ENCODE peak calls at places on chromosomes 12 and 14, in five cellular contexts. K is left ventricle myocardium inferior, V is HCT116, X is A549, H is astrocyte. W is an unnamed sample.

GRCh38 chr12:83092101-83092500 is 405.4 kb downstream of the TMTC2 start:
- DNase-seq in K (no peak), V (no peak), X (no peak), H (no peak), W (no peak)

GRCh38 chr12:24307716-24308335 is 358.4 kb upstream of the SOX5 start:
- DNase-seq in K (no peak), V (no peak), X (no peak), H (no peak), W (no peak)

GRCh38 chr12:54007538-54008259 is 1.1 kb upstream of the HOXC8 start:
- DNase-seq in K (no peak), V (no peak), X (no peak), H (no peak), W (no peak)

GRCh38 chr14:70882771-70883492 is 24.3 kb upstream of the PCNX1 start:
- DNase-seq in K (no peak), V (no peak), X (no peak), H (peak), W (peak)

GRCh38 chr12:10068634-10069033 is 30.2 kb downstream of the CLEC1A start:
- DNase-seq in K (no peak), V (no peak), X (no peak), H (no peak), W (no peak)

GRCh38 chr12:49777800-49778748 is 36.7 kb downstream of the TMBIM6 start:
- DNase-seq in K (peak), V (peak), X (peak), H (peak), W (peak)

GRCh38 chr12:32843528-32844095 is 53.0 kb downstream of the PKP2 start:
- DNase-seq in K (no peak), V (no peak), X (no peak), H (peak), W (peak)

GRCh38 chr12:94649349-94650142 is 811 bp downstream of the TMCC3 start:
- DNase-seq in K (peak), V (no peak), X (peak), H (peak), W (peak)

GRCh38 chr12:124680863-124681778 is 113.7 kb upstream of the NCOR2 start:
- DNase-seq in K (peak), V (peak), X (peak), H (peak), W (peak)

GRCh38 chr12:127774828-127775227 is 492.1 kb upstream of the TMEM132C start:
- DNase-seq in K (no peak), V (no peak), X (no peak), H (peak), W (no peak)

GRCh38 chr12:27163048-27163715 is 80.8 kb upstream of the C12orf71 start:
- DNase-seq in K (no peak), V (no peak), X (no peak), H (peak), W (peak)

GRCh38 chr14:97177016-97177415 is 379.8 kb downstream of the VRK1 start:
- DNase-seq in K (no peak), V (peak), X (peak), H (no peak), W (peak)

GRCh38 chr12:90908465-90908864 is 46.5 kb downstream of the CCER1 start:
- DNase-seq in K (no peak), V (no peak), X (peak), H (peak), W (peak)

GRCh38 chr14:79332504-79333197 is 878.7 kb downstream of the DIO2 start:
- DNase-seq in K (no peak), V (no peak), X (no peak), H (peak), W (no peak)
- H3K4me3 ChIP-seq in K (no peak), V (no peak), X (no peak), H (no peak), W (no peak)

GRCh38 chr12:15924956-15925355 is 13.8 kb downstream of the DERA start:
- DNase-seq in K (no peak), V (no peak), X (no peak), H (no peak), W (no peak)

GRCh38 chr12:15932975-15933374 is 21.8 kb downstream of the DERA start:
- DNase-seq in K (no peak), V (no peak), X (no peak), H (no peak), W (no peak)

GRCh38 chr12:15928345-15928744 is 17.2 kb downstream of the DERA start:
- DNase-seq in K (no peak), V (no peak), X (peak), H (peak), W (peak)

GRCh38 chr12:15931590-15932053 is 20.5 kb downstream of the DERA start:
- DNase-seq in K (no peak), V (no peak), X (peak), H (no peak), W (no peak)

DNA sequence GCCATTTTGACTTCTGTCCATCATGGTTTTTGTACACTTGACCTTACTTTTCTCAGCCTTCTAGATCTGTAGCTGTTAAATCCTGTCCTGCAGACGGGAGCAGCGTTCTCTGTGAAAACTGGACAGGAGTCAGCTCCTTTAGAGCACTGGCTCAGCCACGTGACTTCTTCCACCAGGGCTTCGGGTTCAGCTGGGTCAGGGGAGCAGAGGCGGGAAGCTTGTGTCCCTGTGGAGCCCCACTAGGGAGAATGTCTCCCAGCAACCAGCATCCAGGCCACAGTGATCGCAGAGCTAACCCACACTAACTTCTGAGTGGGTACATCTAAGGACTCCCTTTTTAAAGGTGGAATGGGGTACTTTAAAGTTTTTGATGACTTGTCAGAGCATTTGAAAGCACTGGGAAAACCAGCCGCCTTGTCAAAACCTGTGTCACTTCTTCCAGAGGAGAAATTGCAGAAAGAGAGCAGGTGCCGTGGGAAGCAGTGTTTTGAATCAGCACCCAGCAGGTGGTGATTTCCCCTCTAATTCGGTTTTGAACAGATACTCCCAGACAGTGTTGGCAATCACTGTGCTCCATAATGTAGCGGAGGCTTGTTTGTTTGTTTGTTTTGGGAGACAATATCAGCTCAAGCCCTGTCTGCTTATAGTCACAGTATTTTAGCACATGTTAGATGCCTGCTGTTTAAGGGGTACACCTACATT is 17.9 kb downstream of the DERA start:
- DNase-seq in K (peak), V (no peak), X (no peak), H (no peak), W (no peak)
- H3K4me3 ChIP-seq in K (no peak), V (no peak), X (no peak), H (peak), W (no peak)

GRCh38 chr14:34983148-34983760 is 462 bp downstream of the SRP54 start:
- DNase-seq in K (no peak), V (no peak), X (no peak), H (no peak), W (no peak)

GRCh38 chr14:34982421-34983147 is at the start of gene SRP54:
- DNase-seq in K (peak), V (peak), X (peak), H (peak), W (peak)

GRCh38 chr14:34978444-34978843 is 4.3 kb upstream of the SRP54 start:
- DNase-seq in K (no peak), V (no peak), X (no peak), H (no peak), W (no peak)

GRCh38 chr14:34981743-34982420 is 910 bp upstream of the SRP54 start:
- DNase-seq in K (no peak), V (peak), X (peak), H (peak), W (no peak)

GRCh38 chr14:34980337-34980900 is 2.4 kb upstream of the SRP54 start:
- DNase-seq in K (no peak), V (no peak), X (no peak), H (no peak), W (no peak)
- H3K4me3 ChIP-seq in K (peak), V (peak), X (peak), H (peak), W (peak)

DNA sequence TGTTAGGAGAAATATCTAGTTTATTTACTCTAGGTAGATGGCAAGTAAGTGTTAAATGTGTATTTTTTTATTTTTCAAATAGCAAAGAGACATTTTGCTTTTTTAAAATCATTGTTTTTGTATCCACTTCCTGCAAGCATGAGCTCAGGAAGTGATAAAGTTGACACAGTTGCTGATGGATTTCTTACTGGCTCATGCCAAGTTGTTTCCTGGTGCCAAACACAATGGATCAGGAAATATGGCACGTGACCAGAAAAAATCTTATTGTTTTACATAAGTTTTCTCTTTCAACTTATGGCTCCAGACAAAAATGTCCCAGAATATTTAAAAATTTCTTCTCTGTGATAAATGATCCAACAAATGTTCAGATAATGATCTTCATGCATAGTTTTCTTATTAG is 1279.1 kb upstream of the FLRT2 start:
- DNase-seq in K (no peak), V (no peak), X (no peak), H (no peak), W (no peak)
- H3K4me3 ChIP-seq in K (no peak), V (no peak), X (no peak), H (no peak), W (no peak)

DNA sequence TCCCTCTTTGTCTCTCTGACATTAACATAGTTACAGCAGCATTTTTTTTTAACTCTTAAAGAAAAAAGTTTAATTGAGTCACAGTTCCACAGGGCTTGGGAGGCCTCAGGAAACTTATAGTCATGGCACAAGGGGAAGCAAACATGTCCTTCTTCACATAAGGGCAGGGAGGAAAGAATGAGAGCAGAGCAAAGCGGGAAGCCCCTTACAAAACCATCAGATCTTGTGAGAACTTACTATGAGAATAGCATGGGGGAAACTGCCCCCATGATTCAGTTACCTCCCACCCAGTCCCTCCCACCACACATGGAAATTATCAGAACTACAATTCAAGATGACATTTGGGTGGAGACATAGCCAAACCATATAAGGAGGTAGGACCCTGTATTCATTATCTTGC is 96.2 kb downstream of the PLBD1 start:
- DNase-seq in K (no peak), V (no peak), X (no peak), H (no peak), W (no peak)
- H3K4me3 ChIP-seq in K (no peak), V (no peak), X (no peak), H (no peak), W (no peak)

DNA sequence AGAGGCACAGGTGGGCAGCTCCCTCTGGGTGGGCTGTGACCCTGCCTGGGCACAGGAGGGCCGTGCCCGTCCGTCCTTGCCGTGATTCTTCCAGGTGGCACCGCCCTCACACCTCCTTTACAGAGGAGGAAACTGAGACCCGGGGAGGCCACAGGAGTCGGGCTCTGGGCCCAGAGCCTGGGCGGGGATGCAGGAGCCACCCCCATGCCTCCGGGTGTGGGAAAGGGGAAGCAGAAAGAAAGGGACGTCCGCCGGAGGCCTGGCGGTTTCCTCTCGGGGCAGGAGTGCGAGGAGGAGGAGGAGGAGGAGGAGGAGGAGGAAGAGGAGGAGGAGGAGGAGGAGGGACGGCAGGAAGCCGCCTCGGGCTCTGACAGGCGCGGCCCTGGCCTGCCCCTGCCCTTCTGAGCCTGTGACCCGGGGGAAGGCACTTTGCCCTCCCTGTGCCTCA is 23.0 kb downstream of the SH2B3 start:
- DNase-seq in K (peak), V (no peak), X (no peak), H (no peak), W (no peak)
- H3K4me3 ChIP-seq in K (peak), V (no peak), X (no peak), H (no peak), W (no peak)

W was measured in bronchial epithelial cell.